ENCODE peak calls at places on chromosomes 5 and 9, in four cellular contexts. J, U, H and I are unnamed samples.

GRCh38 chr5:32323741-32324140 is 11.0 kb upstream of the MTMR12 start:
- DNase-seq in H (no peak), U (no peak), J (no peak), I (no peak)

GRCh38 chr9:109213300-109214121 is 46.5 kb upstream of the FRRS1L start:
- DNase-seq in H (peak), U (no peak), J (no peak), I (no peak)

GRCh38 chr9:120394058-120394669 is 185.8 kb downstream of the CDK5RAP2 start:
- DNase-seq in U (no peak), J (peak), H (no peak), I (no peak)

GRCh38 chr9:132699926-132700325 is 29.7 kb downstream of the GTF3C4 start:
- DNase-seq in U (no peak), J (no peak), H (no peak), I (no peak)

GRCh38 chr5:80408475-80408875 is 611 bp downstream of the ZFYVE16 start:
- DNase-seq in U (peak), H (peak), J (peak), I (peak)

GRCh38 chr9:99057665-99058625 is 47.0 kb upstream of the TGFBR1 start:
- DNase-seq in U (no peak), H (no peak), J (peak), I (peak)

GRCh38 chr5:133323464-133323863 is 271.7 kb downstream of the HSPA4 start:
- DNase-seq in J (no peak), H (peak), U (no peak), I (no peak)

GRCh38 chr5:9365501-9365900 is 180.4 kb downstream of the SEMA5A start:
- DNase-seq in U (no peak), J (no peak), H (no peak), I (no peak)

GRCh38 chr9:136741885-136742568 is 713 bp downstream of the LCN10 start:
- DNase-seq in U (no peak), J (no peak), H (no peak), I (peak)

GRCh38 chr9:124786881-124787573 is 10.1 kb downstream of the OLFML2A start:
- DNase-seq in U (no peak), H (no peak), J (no peak), I (no peak)

GRCh38 chr9:103941104-103941503 is 153.0 kb upstream of the SMC2 start:
- DNase-seq in H (no peak), J (no peak), U (no peak), I (no peak)

GRCh38 chr5:157857821-157858526 is 971 bp downstream of the CLINT1 start:
- DNase-seq in U (no peak), H (no peak), J (peak), I (no peak)

GRCh38 chr9:98502976-98503325 is 205.8 kb downstream of the GABBR2 start:
- DNase-seq in H (no peak), U (no peak), J (peak), I (peak)

GRCh38 chr5:21701317-21701716 is 1151.8 kb downstream of the CDH12 start:
- DNase-seq in J (peak), U (no peak), H (no peak), I (no peak)

GRCh38 chr9:22244141-22245011 is 202.2 kb upstream of the DMRTA1 start:
- DNase-seq in H (no peak), J (peak), U (peak), I (peak)

GRCh38 chr5:54785729-54786548 is 199.5 kb downstream of the ESM1 start:
- DNase-seq in J (peak), H (peak), U (no peak), I (peak)

GRCh38 chr9:127523312-127523851 is 72.1 kb downstream of the LRSAM1 start:
- DNase-seq in J (no peak), H (no peak), U (no peak), I (no peak)

GRCh38 chr5:173895766-173896165 is 7.6 kb downstream of the CPEB4 start:
- DNase-seq in U (no peak), H (no peak), J (no peak), I (no peak)

GRCh38 chr9:137244486-137245449 is 3.7 kb downstream of the TUBB4B start:
- DNase-seq in H (no peak), U (no peak), J (no peak), I (peak)